ENCODE peak calls at places on chromosomes 4 and X, in nine cellular contexts. U is choroid plexus epithelial cell; K is stomach; Z is CD8-positive, alpha-beta T cell; N is AG09309; L is cardiac fibroblast; R is pancreas; O is ovary; E is tibial artery. I is an unnamed sample.

GRCh38 chr4:10005632-10006031 is 15.7 kb downstream of the SLC2A9 start:
- DNase-seq in O (no peak), Z (no peak), E (no peak), N (no peak), R (no peak), U (no peak), L (peak), K (no peak), I (no peak)

GRCh38 chrX:96611619-96612362 is 72.9 kb upstream of the DIAPH2 start:
- DNase-seq in Z (no peak), E (no peak), U (peak), R (no peak), N (peak), K (no peak), O (no peak), L (peak), I (peak)

GRCh38 chrX:141975839-141976238 is 72.1 kb downstream of the MAGEC1 start:
- DNase-seq in N (no peak), E (no peak), R (no peak), O (no peak), L (no peak), K (no peak), U (no peak), Z (no peak), I (no peak)

GRCh38 chr4:20260821-20261220 is 9.1 kb downstream of the SLIT2 start:
- DNase-seq in E (no peak), K (no peak), L (no peak), Z (no peak), N (no peak), O (no peak), R (no peak), U (peak), I (no peak)

GRCh38 chrX:117839544-117839943 is 277.1 kb downstream of the KLHL13 start:
- DNase-seq in Z (no peak), K (no peak), L (no peak), U (no peak), R (no peak), E (no peak), N (no peak), O (no peak), I (no peak)

GRCh38 chrX:131650637-131651410 is 107.0 kb downstream of the OR13H1 start:
- DNase-seq in R (no peak), L (no peak), K (no peak), U (no peak), N (no peak), E (no peak), O (no peak), Z (no peak), I (no peak)

GRCh38 chrX:54695231-54695630 is 102.8 kb downstream of the ITIH6 start:
- DNase-seq in U (peak), R (no peak), N (no peak), O (no peak), Z (no peak), L (peak), K (no peak), E (no peak), I (peak)

GRCh38 chr4:27003602-27004238 is 143.1 kb downstream of the STIM2 start:
- DNase-seq in L (peak), O (no peak), E (no peak), K (no peak), N (peak), U (peak), R (no peak), Z (no peak), I (peak)

GRCh38 chr4:168882650-168883233 is 127.3 kb downstream of the CBR4 start:
- DNase-seq in R (no peak), N (no peak), E (peak), K (no peak), U (peak), O (no peak), Z (no peak), L (peak), I (peak)

GRCh38 chr4:77095101-77095826 is 19.5 kb upstream of the CCNI start:
- DNase-seq in O (peak), K (peak), Z (peak), U (peak), E (peak), N (no peak), L (peak), R (peak), I (peak)

GRCh38 chr4:137310593-137311490 is 221.5 kb downstream of the PCDH18 start:
- DNase-seq in R (no peak), L (peak), N (peak), O (no peak), U (peak), E (no peak), Z (no peak), K (no peak), I (peak)

GRCh38 chrX:261858-262390 is 19.3 kb upstream of the PLCXD1 start:
- DNase-seq in O (no peak), U (no peak), K (no peak), L (peak), Z (no peak), R (peak), E (no peak), N (no peak), I (no peak)
- H3K4me3 ChIP-seq in O (no peak), U (no peak), K (no peak), L (no peak), Z (no peak), R (no peak), E (no peak), N (no peak), I (no peak)

DNA sequence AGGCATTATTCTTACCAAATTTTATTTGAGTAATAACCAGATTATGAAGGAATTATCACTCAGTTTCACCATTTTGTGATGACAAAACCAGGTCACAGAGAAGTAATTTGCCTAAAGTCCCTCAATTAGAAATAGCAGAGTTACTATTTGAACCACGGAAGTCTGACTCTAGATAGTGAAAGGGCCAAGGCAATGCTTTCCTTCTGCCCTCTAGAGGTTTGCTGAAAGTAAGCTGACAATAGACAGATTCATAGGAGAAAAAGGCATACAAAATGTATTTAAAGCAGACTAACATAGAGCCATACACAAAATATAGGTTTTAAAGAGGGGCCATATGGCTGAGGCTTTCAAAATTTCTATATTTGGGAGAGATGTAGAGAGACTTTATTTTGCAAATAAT is 43.1 kb downstream of the CXXC4 start:
- DNase-seq in E (no peak), O (no peak), Z (no peak), U (no peak), L (peak), R (no peak), K (no peak), N (no peak), I (no peak)
- TF ChIP-seq CTCF in E (no peak), O (no peak), Z (no peak), U (no peak), L (no peak), R (peak), K (no peak), N (no peak), I (peak)

GRCh38 chrX:129956145-129956544 is 26.3 kb upstream of the BCORL1 start:
- DNase-seq in L (no peak), O (no peak), N (no peak), R (no peak), U (no peak), Z (no peak), E (no peak), K (no peak), I (no peak)

GRCh38 chrX:129958814-129959492 is 23.5 kb upstream of the BCORL1 start:
- DNase-seq in K (no peak), L (no peak), U (no peak), Z (no peak), R (no peak), E (no peak), N (no peak), O (no peak), I (peak)

GRCh38 chrX:129956765-129957164 is 25.7 kb upstream of the BCORL1 start:
- DNase-seq in O (no peak), Z (no peak), U (no peak), K (no peak), E (no peak), L (no peak), R (no peak), N (no peak), I (no peak)

GRCh38 chrX:129955682-129956081 is 26.8 kb upstream of the BCORL1 start:
- DNase-seq in E (no peak), Z (no peak), U (no peak), R (no peak), L (no peak), N (no peak), O (no peak), K (no peak), I (no peak)

GRCh38 chrX:129957241-129958099 is 25.0 kb upstream of the BCORL1 start:
- DNase-seq in Z (no peak), L (peak), N (no peak), R (peak), E (peak), U (peak), K (peak), O (peak), I (peak)
- H3K4me3 ChIP-seq in Z (peak), L (peak), N (peak), R (peak), E (peak), U (peak), K (peak), O (peak), I (peak)

GRCh38 chrX:122596998-122597397 is 587.1 kb upstream of the GRIA3 start:
- DNase-seq in K (no peak), R (no peak), N (no peak), L (no peak), E (no peak), Z (no peak), U (no peak), O (no peak), I (no peak)
- TF ChIP-seq CTCF in K (no peak), R (no peak), N (no peak), L (no peak), E (no peak), Z (no peak), U (no peak), O (no peak), I (no peak)

DNA sequence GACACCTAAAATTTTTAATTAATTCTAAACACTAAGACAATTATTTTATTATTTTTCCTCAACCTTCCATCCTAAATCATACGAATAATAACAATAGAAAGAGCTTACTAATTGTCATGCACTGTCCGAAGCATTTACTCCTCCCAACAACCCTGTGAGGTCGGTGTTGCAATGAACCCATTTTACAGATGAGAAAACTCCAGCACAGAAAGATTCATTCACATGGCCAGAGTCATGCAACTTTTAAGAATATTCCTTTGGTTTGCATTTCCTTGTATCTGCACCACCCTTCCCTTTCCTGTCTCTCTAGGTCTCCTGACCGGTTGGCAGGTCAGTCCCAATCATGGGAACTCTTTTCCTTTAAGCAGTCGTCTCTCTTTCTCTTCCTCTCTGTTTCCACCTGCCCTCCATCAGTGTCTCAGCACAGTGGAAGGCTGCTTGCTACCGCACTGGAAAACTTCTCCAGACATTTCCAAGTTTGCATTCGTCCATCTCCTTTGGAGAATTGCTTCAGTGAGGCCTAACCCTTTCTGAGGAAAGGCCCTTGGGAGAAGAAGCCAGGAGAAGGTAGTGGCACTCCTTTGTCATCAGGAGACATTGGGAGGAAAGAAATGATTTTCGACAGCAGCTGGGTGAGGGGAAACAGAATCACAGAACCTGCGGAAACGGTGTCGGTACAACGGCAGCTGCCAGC is 1.9 kb upstream of the TMSB4X start:
- DNase-seq in O (no peak), N (no peak), Z (no peak), E (no peak), R (no peak), K (no peak), U (no peak), L (no peak), I (no peak)
- H3K4me3 ChIP-seq in O (no peak), N (no peak), Z (peak), E (no peak), R (peak), K (peak), U (no peak), L (no peak), I (no peak)

DNA sequence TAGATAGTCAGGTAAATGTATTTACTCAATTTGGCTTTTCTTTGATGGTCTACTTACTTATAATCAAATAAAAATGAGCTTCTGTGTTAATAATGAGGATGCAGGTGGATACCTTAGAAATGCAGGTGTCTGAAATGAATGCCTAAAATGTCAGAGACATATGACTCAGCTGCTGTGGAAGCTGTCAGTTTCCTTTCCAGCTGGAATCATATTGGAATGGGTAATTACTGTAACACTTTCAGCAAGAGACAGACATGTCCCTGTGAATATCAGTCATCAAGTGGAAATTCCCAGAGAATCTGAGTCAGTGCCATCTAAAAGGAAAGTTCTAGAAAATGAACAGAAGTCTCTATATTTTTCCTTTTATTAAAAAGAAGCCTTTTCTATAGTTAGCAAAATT is 783.0 kb upstream of the AADAT start:
- DNase-seq in K (no peak), L (no peak), Z (no peak), R (no peak), E (no peak), N (no peak), U (no peak), O (no peak), I (no peak)
- TF ChIP-seq CTCF in K (no peak), L (no peak), Z (no peak), R (no peak), E (no peak), N (no peak), U (no peak), O (no peak), I (no peak)

GRCh38 chr4:40511017-40511614 is 118.5 kb downstream of the RBM47 start:
- DNase-seq in N (no peak), U (no peak), E (no peak), L (no peak), Z (no peak), K (peak), R (peak), O (no peak), I (no peak)

GRCh38 chr4:40515398-40516293 is 114.0 kb downstream of the RBM47 start:
- DNase-seq in K (peak), L (peak), E (peak), R (no peak), N (no peak), O (no peak), U (peak), Z (no peak), I (peak)

GRCh38 chr4:40514409-40515025 is 115.1 kb downstream of the RBM47 start:
- DNase-seq in K (peak), N (no peak), R (no peak), Z (no peak), O (no peak), U (no peak), E (no peak), L (no peak), I (no peak)

GRCh38 chr4:40516651-40517050 is 113.0 kb downstream of the RBM47 start:
- DNase-seq in R (no peak), L (no peak), U (no peak), E (no peak), K (peak), O (no peak), N (no peak), Z (no peak), I (no peak)

GRCh38 chr4:40515037-40515397 is 114.6 kb downstream of the RBM47 start:
- DNase-seq in L (peak), K (peak), E (no peak), N (no peak), R (no peak), O (no peak), Z (no peak), U (no peak), I (no peak)
- H3K4me3 ChIP-seq in L (no peak), K (peak), E (no peak), N (no peak), R (peak), O (peak), Z (no peak), U (no peak), I (no peak)

GRCh38 chr4:127406187-127406586 is 226.6 kb upstream of the INTU start:
- DNase-seq in U (no peak), R (no peak), O (no peak), L (no peak), K (no peak), N (no peak), E (no peak), Z (no peak), I (no peak)

GRCh38 chr4:127403523-127404084 is 229.2 kb upstream of the INTU start:
- DNase-seq in E (no peak), R (no peak), O (no peak), U (peak), Z (no peak), N (no peak), K (no peak), L (no peak), I (no peak)

GRCh38 chr4:127400736-127401346 is 231.9 kb upstream of the INTU start:
- DNase-seq in L (peak), N (peak), K (peak), O (peak), Z (no peak), R (no peak), E (peak), U (peak), I (peak)
- TF ChIP-seq CTCF in L (peak), N (peak), K (peak), O (peak), Z (no peak), R (peak), E (peak), U (peak), I (peak)

GRCh38 chrX:45765281-45765680 is 564.6 kb upstream of the DIPK2B start:
- DNase-seq in E (no peak), O (no peak), N (no peak), R (no peak), L (no peak), Z (no peak), K (no peak), U (no peak), I (no peak)

GRCh38 chrX:45761920-45762319 is 561.2 kb upstream of the DIPK2B start:
- DNase-seq in O (no peak), U (no peak), E (no peak), K (no peak), N (no peak), Z (no peak), L (no peak), R (no peak), I (no peak)

GRCh38 chrX:45765726-45766125 is 565.0 kb upstream of the DIPK2B start:
- DNase-seq in L (no peak), Z (no peak), U (no peak), K (no peak), N (no peak), O (no peak), E (no peak), R (no peak), I (no peak)

GRCh38 chrX:45760187-45760742 is 559.6 kb upstream of the DIPK2B start:
- DNase-seq in R (no peak), K (no peak), E (no peak), Z (no peak), L (no peak), N (no peak), U (no peak), O (no peak), I (no peak)

DNA sequence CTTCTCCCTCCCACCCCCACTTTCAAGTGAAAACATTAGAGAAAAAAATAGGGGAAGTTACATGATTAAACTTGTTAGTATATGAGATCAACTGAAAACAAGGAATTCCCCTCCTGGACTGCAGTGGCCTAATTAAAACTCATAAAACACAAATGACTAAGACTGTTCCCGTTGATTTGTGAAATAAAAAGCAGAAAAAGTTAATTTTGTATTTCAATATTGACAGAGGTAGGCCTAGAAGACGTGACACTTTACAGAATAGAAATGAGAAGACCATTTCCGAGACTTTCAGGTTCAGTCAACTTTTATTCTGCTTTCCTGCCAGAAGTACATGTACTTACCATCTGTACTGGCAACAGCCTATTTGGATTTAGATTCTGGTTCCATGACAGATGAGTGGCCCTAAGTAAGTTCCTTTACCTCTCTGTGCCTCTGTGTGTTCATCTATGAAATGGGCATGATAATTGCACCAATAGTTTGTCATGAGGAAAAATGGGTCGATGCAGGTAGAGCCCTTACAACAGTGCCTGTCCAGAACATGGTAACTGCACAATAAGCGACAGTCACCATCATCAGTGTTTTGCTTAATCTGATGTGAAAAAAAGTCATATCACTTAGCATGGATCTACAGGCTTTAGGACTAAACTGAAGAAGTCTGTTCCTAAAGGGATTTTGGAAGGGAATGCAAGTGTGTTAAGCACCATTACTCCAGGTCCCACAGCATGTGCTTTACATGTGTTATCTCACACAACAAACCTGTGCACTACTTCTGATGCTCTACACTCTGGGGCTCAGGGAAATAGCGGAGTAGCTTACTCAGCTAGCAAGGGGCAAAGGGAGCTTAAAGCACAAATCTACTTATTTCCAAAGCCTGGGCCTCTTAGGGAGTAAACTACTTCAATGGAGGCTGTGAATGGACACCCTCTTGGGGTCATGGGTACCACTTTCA is 562.3 kb upstream of the DIPK2B start:
- DNase-seq in E (no peak), L (no peak), K (no peak), N (no peak), O (no peak), U (no peak), R (no peak), Z (no peak), I (no peak)
- H3K4me3 ChIP-seq in E (no peak), L (no peak), K (no peak), N (no peak), O (no peak), U (no peak), R (no peak), Z (no peak), I (no peak)